ENCODE peak calls at places on chromosomes 6 and 20, in five cellular contexts. One of them, this sample, is unnamed.
A peak's percentile ranks its signal among the peaks of the same experiment; 100 is the strongest.

GRCh38 chr20:3276400-3277015 is 37.5 kb upstream of the SLC4A11 start:
- DNase-seq in tibial artery: no peak
- DNase-seq in vagina: no peak
- DNase-seq in coronary artery: no peak
- DNase-seq in neural progenitor cell: peak; percentile 57
- DNase-seq in this sample: no peak

GRCh38 chr20:20737158-20737557 is 24.7 kb upstream of the RALGAPA2 start:
- DNase-seq in neural progenitor cell: no peak
- DNase-seq in vagina: peak; percentile 69
- DNase-seq in tibial artery: no peak
- DNase-seq in coronary artery: no peak
- DNase-seq in this sample: no peak

GRCh38 chr6:157908369-157909281 is 73.0 kb upstream of the SYNJ2 start:
- DNase-seq in tibial artery: no peak
- DNase-seq in vagina: no peak
- DNase-seq in neural progenitor cell: peak; percentile 34
- DNase-seq in coronary artery: no peak
- DNase-seq in this sample: no peak

GRCh38 chr6:169250660-169251059 is 3.0 kb downstream of the THBS2 start:
- DNase-seq in neural progenitor cell: no peak
- DNase-seq in coronary artery: peak; percentile 82
- DNase-seq in tibial artery: peak; percentile 85
- DNase-seq in vagina: no peak
- DNase-seq in this sample: no peak

GRCh38 chr6:150334790-150335783 is 33.7 kb upstream of the IYD start:
- DNase-seq in tibial artery: no peak
- DNase-seq in vagina: no peak
- DNase-seq in coronary artery: no peak
- DNase-seq in neural progenitor cell: peak; percentile 59
- DNase-seq in this sample: no peak

GRCh38 chr6:148768646-148769270 is 21.9 kb downstream of the UST start:
- DNase-seq in vagina: no peak
- DNase-seq in coronary artery: no peak
- DNase-seq in tibial artery: no peak
- DNase-seq in neural progenitor cell: no peak
- DNase-seq in this sample: no peak

GRCh38 chr6:148689168-148689567 is 57.7 kb upstream of the UST start:
- DNase-seq in coronary artery: no peak
- DNase-seq in neural progenitor cell: no peak
- DNase-seq in vagina: no peak
- DNase-seq in tibial artery: no peak
- DNase-seq in this sample: no peak

GRCh38 chr20:46638367-46639274 is 12.6 kb downstream of the SLC13A3 start:
- DNase-seq in neural progenitor cell: peak; percentile 50
- DNase-seq in coronary artery: no peak
- DNase-seq in tibial artery: no peak
- DNase-seq in vagina: no peak
- DNase-seq in this sample: no peak

GRCh38 chr6:91566467-91566866 is 979.6 kb upstream of the MAP3K7 start:
- DNase-seq in vagina: no peak
- DNase-seq in tibial artery: no peak
- DNase-seq in coronary artery: no peak
- DNase-seq in neural progenitor cell: no peak
- DNase-seq in this sample: no peak

GRCh38 chr6:90891338-90891715 is 304.5 kb upstream of the MAP3K7 start:
- DNase-seq in tibial artery: no peak
- DNase-seq in neural progenitor cell: no peak
- DNase-seq in coronary artery: no peak
- DNase-seq in vagina: no peak
- DNase-seq in this sample: no peak

GRCh38 chr6:164258421-164258820 is 843.9 kb downstream of the QKI start:
- DNase-seq in neural progenitor cell: no peak
- DNase-seq in vagina: no peak
- DNase-seq in tibial artery: no peak
- DNase-seq in coronary artery: no peak
- DNase-seq in this sample: no peak

DNA sequence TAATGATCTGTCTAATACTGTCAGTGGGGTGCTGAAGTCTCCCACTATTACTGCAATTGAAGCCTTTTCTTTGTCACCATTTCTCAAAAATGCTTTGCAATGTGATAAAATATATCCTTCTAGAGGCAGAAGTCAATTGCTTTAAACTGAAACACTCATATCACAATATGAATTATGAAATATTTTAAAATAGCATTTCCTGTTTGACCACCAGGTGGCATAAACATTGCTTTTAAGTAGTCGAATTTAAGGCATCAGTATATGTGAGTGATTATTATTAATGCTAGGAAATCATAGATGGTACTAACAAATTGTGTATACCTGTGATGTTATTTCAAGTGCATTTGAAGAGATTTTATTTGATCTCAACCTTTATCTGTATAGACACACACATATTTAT is 87.5 kb downstream of the MEI4 start:
- DNase-seq in vagina: no peak
- DNase-seq in tibial artery: no peak
- DNase-seq in neural progenitor cell: no peak
- DNase-seq in coronary artery: no peak
- DNase-seq in this sample: no peak
- TF ChIP-seq CTCF in vagina: no peak
- TF ChIP-seq CTCF in tibial artery: peak; percentile 37
- TF ChIP-seq CTCF in neural progenitor cell: peak; percentile 44
- TF ChIP-seq CTCF in coronary artery: peak; percentile 22
- TF ChIP-seq CTCF in this sample: peak; percentile 61

DNA sequence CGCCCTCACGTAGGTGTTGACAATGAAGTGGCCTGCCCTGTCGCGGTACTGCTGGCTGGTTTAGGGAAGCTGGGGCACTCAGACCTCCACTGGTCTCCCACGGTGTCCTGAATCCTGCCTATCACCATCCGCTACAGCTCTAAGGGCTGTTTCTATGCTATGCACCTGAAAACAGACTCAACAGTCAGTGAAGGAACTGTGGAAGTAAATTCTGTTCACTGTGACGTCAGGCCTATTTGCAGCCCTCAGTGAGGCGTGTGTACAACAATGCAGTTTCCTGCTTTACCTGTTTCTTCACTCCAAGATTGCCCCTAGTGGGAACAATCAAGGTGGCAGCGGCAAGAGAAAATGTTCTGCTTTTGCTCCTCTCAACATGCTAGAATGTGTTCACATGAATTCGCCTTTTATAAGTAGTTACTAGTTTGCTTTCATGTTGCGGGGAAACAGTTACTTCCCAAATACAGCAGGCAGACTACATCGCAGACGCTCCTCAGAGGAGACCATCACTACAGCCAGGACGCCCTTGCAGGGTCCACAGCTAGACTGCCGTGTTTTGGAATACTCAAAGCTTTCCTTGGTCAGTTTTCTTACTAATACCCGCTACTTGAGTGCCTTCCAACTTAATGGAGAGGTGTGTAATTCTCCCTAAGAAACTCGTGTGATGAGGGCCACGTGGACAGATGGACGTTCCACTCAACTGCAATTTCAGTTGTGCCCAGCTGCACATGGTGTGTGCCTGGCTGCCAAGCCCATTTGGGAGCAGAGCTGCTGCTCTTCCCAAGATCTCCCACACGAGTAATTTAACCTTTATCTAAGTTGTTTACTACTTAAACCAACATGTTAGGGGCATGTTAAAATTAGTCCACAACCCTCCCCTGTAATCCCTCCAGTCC is 25.4 kb downstream of the DIDO1 start:
- DNase-seq in coronary artery: no peak
- DNase-seq in vagina: no peak
- DNase-seq in tibial artery: no peak
- DNase-seq in neural progenitor cell: peak; percentile 42
- DNase-seq in this sample: peak; percentile 72
- H3K27ac ChIP-seq in coronary artery: no peak overlapping the region
- H3K27ac ChIP-seq in vagina: peak overlapping the region; percentile 22
- H3K27ac ChIP-seq in tibial artery: no peak overlapping the region
- H3K27ac ChIP-seq in neural progenitor cell: peak overlapping the region; percentile 48
- H3K27ac ChIP-seq in this sample: peak overlapping the region; percentile 40

DNA sequence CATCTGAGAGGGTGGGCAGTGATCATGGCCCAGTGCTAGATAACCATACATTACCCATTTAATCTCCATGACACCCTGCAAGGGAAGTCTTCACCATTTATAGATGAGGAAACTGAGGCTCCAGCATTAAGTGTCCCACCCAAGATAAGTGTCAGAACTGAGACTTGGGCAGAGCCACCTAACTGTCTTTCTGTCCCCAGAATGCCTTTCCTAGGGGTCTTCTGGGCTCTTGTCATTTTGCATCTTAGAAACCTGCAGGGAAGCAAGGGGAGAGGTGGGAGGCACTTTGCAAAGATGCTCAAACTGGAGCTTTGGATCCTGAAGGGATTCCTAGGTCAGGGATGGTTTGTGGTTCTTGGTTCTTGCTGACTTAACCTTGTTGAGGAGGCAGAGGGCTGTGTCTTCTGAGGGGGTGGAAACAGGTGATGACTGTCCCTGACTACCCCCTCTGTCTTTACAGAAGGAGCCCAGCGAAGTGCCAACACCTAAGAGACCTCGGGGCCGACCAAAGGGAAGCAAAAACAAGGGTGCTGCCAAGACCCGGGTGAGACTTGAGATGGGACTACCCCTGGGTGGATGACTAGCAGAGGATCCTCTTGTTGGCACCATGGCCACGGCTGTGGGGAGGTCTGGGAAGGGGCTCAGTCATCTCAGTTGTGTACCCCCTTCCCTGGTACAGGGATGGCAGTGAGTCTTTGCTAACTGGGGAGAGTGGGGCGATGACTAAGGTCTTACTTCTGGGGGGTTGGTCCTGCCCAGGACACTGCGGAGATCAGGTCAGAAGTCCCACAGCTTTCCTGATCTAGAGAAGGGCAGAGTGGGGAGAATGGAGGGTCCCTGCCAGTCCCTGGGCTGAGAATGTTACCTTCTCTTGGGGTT is 5.8 kb downstream of the HMGA1 start:
- DNase-seq in tibial artery: peak; percentile 54
- DNase-seq in neural progenitor cell: no peak
- DNase-seq in coronary artery: peak; percentile 69
- DNase-seq in vagina: no peak
- DNase-seq in this sample: peak; percentile 38
- H3K4me3 ChIP-seq in tibial artery: no peak overlapping the region
- H3K4me3 ChIP-seq in neural progenitor cell: no peak overlapping the region
- H3K4me3 ChIP-seq in coronary artery: no peak overlapping the region
- H3K4me3 ChIP-seq in vagina: no peak overlapping the region
- H3K4me3 ChIP-seq in this sample: no peak overlapping the region

GRCh38 chr20:63052571-63053429 is 46.0 kb upstream of the BHLHE23 start:
- DNase-seq in vagina: no peak
- DNase-seq in neural progenitor cell: peak; percentile 65
- DNase-seq in coronary artery: no peak
- DNase-seq in tibial artery: peak; percentile 51
- DNase-seq in this sample: peak; percentile 80
- TF ChIP-seq CTCF in vagina: no peak
- TF ChIP-seq CTCF in neural progenitor cell: no peak
- TF ChIP-seq CTCF in coronary artery: no peak
- TF ChIP-seq CTCF in tibial artery: no peak
- TF ChIP-seq CTCF in this sample: no peak

This sample was measured in RWPE2.